ENCODE peak calls at places on chromosomes 11 and 22, in five cellular contexts. One of them, this sample, is unnamed.

GRCh38 chr11:59753650-59754493 is 1.3 kb upstream of the STX3 start:
- DNase-seq in lower lobe of right lung: peak
- DNase-seq in left ventricle myocardium inferior: peak
- DNase-seq in pancreas: peak
- DNase-seq in adrenal gland: peak
- DNase-seq in this sample: peak

GRCh38 chr11:65814960-65815565 is 18.7 kb upstream of the SNX32 start:
- DNase-seq in pancreas: no peak
- DNase-seq in adrenal gland: no peak
- DNase-seq in lower lobe of right lung: peak
- DNase-seq in left ventricle myocardium inferior: no peak
- DNase-seq in this sample: no peak

GRCh38 chr22:29827091-29827490 is 11.0 kb downstream of the ASCC2 start:
- DNase-seq in adrenal gland: no peak
- DNase-seq in lower lobe of right lung: no peak
- DNase-seq in left ventricle myocardium inferior: no peak
- DNase-seq in pancreas: no peak
- DNase-seq in this sample: no peak

GRCh38 chr11:96486890-96487633 is 97.2 kb downstream of the JRKL start:
- DNase-seq in adrenal gland: peak
- DNase-seq in pancreas: no peak
- DNase-seq in lower lobe of right lung: no peak
- DNase-seq in left ventricle myocardium inferior: no peak
- DNase-seq in this sample: no peak

GRCh38 chr22:41332217-41332616 is 30.9 kb downstream of the ZC3H7B start:
- DNase-seq in pancreas: no peak
- DNase-seq in left ventricle myocardium inferior: no peak
- DNase-seq in lower lobe of right lung: no peak
- DNase-seq in adrenal gland: no peak
- DNase-seq in this sample: no peak

GRCh38 chr22:47401976-47402770 is 639.7 kb downstream of the TBC1D22A start:
- DNase-seq in left ventricle myocardium inferior: no peak
- DNase-seq in adrenal gland: no peak
- DNase-seq in lower lobe of right lung: no peak
- DNase-seq in pancreas: no peak
- DNase-seq in this sample: no peak

GRCh38 chr11:77115181-77115611 is 12.6 kb downstream of the OMP start:
- DNase-seq in pancreas: peak
- DNase-seq in adrenal gland: no peak
- DNase-seq in lower lobe of right lung: no peak
- DNase-seq in left ventricle myocardium inferior: no peak
- DNase-seq in this sample: no peak

GRCh38 chr11:60950024-60950423 is 2.0 kb downstream of the SLC15A3 start:
- DNase-seq in pancreas: no peak
- DNase-seq in lower lobe of right lung: no peak
- DNase-seq in left ventricle myocardium inferior: no peak
- DNase-seq in adrenal gland: no peak
- DNase-seq in this sample: no peak

GRCh38 chr11:60987577-60988277 is 16.2 kb downstream of the CD6 start:
- DNase-seq in left ventricle myocardium inferior: no peak
- DNase-seq in pancreas: no peak
- DNase-seq in adrenal gland: no peak
- DNase-seq in lower lobe of right lung: no peak
- DNase-seq in this sample: no peak

GRCh38 chr22:23282986-23283385 is 102.7 kb downstream of the BCR start:
- DNase-seq in left ventricle myocardium inferior: no peak
- DNase-seq in adrenal gland: no peak
- DNase-seq in lower lobe of right lung: no peak
- DNase-seq in pancreas: no peak
- DNase-seq in this sample: no peak

GRCh38 chr11:117717485-117718314 is 79.3 kb downstream of the DSCAML1 start:
- DNase-seq in lower lobe of right lung: peak
- DNase-seq in pancreas: peak
- DNase-seq in adrenal gland: no peak
- DNase-seq in left ventricle myocardium inferior: peak
- DNase-seq in this sample: peak

DNA sequence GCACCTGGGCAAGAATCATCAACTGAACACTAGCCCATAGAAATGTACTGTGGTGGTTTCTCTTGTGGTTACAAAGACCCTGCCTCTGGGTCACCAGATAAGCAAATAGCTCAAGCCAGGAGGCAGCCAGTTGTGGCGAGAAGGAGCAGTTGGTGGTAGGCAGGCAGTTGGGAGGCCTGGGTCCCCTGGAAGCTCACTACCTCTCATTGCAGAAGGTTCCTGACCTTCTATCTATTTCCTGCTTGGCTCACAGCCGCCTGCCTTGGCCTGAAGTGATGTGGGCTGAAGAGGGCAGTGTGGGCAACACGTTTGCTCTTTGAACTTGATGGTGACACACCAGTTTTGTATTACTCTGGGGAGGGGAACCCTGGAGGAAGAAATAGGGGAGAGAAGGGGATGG is 34.7 kb downstream of the NECTIN1 start:
- DNase-seq in pancreas: peak
- DNase-seq in adrenal gland: no peak
- DNase-seq in lower lobe of right lung: no peak
- DNase-seq in left ventricle myocardium inferior: no peak
- DNase-seq in this sample: no peak
- TF ChIP-seq CTCF in pancreas: no peak
- TF ChIP-seq CTCF in adrenal gland: no peak
- TF ChIP-seq CTCF in lower lobe of right lung: no peak
- TF ChIP-seq CTCF in left ventricle myocardium inferior: no peak
- TF ChIP-seq CTCF in this sample: no peak

GRCh38 chr22:45413368-45414211 is at the start of the genes RIBC2 and SMC1B:
- DNase-seq in left ventricle myocardium inferior: peak
- DNase-seq in adrenal gland: peak
- DNase-seq in pancreas: peak
- DNase-seq in lower lobe of right lung: peak
- DNase-seq in this sample: peak
- H3K27ac ChIP-seq in left ventricle myocardium inferior: peak
- H3K27ac ChIP-seq in adrenal gland: no peak
- H3K27ac ChIP-seq in pancreas: peak
- H3K27ac ChIP-seq in lower lobe of right lung: peak
- H3K27ac ChIP-seq in this sample: no peak

GRCh38 chr11:2144549-2145220 is 5.5 kb upstream of the IGF2 start:
- DNase-seq in adrenal gland: no peak
- DNase-seq in left ventricle myocardium inferior: no peak
- DNase-seq in pancreas: peak
- DNase-seq in lower lobe of right lung: no peak
- DNase-seq in this sample: no peak
- H3K4me3 ChIP-seq in adrenal gland: no peak
- H3K4me3 ChIP-seq in left ventricle myocardium inferior: peak
- H3K4me3 ChIP-seq in pancreas: no peak
- H3K4me3 ChIP-seq in lower lobe of right lung: no peak
- H3K4me3 ChIP-seq in this sample: no peak

GRCh38 chr11:41613321-41613720 is 153.9 kb upstream of the LRRC4C start:
- DNase-seq in left ventricle myocardium inferior: no peak
- DNase-seq in pancreas: no peak
- DNase-seq in adrenal gland: no peak
- DNase-seq in lower lobe of right lung: no peak
- DNase-seq in this sample: no peak

DNA sequence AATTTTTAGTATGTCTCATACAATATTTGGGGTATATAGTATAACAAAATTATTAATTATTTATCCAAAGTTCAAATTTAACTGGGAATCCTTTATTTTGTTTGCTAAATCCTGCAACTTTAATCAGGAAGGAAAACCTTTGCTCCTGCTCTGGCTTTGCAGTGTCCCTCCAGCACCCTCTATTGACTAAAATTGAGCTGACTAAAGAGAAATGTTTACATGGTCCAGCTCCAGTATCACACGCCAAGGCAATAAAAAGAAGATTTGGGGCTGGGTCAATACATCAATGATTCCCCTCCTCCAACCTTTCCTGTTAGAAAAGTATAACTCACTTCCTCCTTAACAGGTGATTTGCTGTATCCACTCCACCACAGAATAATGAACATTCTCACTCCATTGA is 153.0 kb upstream of the LRRC4C start:
- DNase-seq in adrenal gland: no peak
- DNase-seq in lower lobe of right lung: no peak
- DNase-seq in pancreas: no peak
- DNase-seq in left ventricle myocardium inferior: no peak
- DNase-seq in this sample: no peak
- TF ChIP-seq CTCF in adrenal gland: no peak
- TF ChIP-seq CTCF in lower lobe of right lung: no peak
- TF ChIP-seq CTCF in pancreas: no peak
- TF ChIP-seq CTCF in left ventricle myocardium inferior: no peak
- TF ChIP-seq CTCF in this sample: peak

GRCh38 chr11:16561150-16561549 is 177.3 kb upstream of the C11orf58 start:
- DNase-seq in pancreas: no peak
- DNase-seq in left ventricle myocardium inferior: no peak
- DNase-seq in adrenal gland: no peak
- DNase-seq in lower lobe of right lung: no peak
- DNase-seq in this sample: no peak
- H3K27ac ChIP-seq in pancreas: no peak
- H3K27ac ChIP-seq in left ventricle myocardium inferior: no peak
- H3K27ac ChIP-seq in adrenal gland: no peak
- H3K27ac ChIP-seq in lower lobe of right lung: no peak
- H3K27ac ChIP-seq in this sample: no peak

GRCh38 chr11:67271212-67271547 is 4.9 kb downstream of the GRK2 start:
- DNase-seq in left ventricle myocardium inferior: no peak
- DNase-seq in adrenal gland: no peak
- DNase-seq in pancreas: no peak
- DNase-seq in lower lobe of right lung: no peak
- DNase-seq in this sample: no peak
- H3K4me3 ChIP-seq in left ventricle myocardium inferior: peak
- H3K4me3 ChIP-seq in adrenal gland: no peak
- H3K4me3 ChIP-seq in pancreas: no peak
- H3K4me3 ChIP-seq in lower lobe of right lung: peak
- H3K4me3 ChIP-seq in this sample: peak

GRCh38 chr22:49348631-49349030 is 479.0 kb downstream of the BRD1 start:
- DNase-seq in adrenal gland: no peak
- DNase-seq in pancreas: no peak
- DNase-seq in left ventricle myocardium inferior: no peak
- DNase-seq in lower lobe of right lung: peak
- DNase-seq in this sample: no peak

GRCh38 chr22:49349841-49350381 is 477.8 kb downstream of the BRD1 start:
- DNase-seq in adrenal gland: no peak
- DNase-seq in pancreas: no peak
- DNase-seq in lower lobe of right lung: peak
- DNase-seq in left ventricle myocardium inferior: no peak
- DNase-seq in this sample: peak

GRCh38 chr22:49351761-49352221 is 475.9 kb downstream of the BRD1 start:
- DNase-seq in lower lobe of right lung: peak
- DNase-seq in pancreas: no peak
- DNase-seq in adrenal gland: no peak
- DNase-seq in left ventricle myocardium inferior: no peak
- DNase-seq in this sample: no peak

GRCh38 chr22:49349181-49349835 is 478.4 kb downstream of the BRD1 start:
- DNase-seq in left ventricle myocardium inferior: no peak
- DNase-seq in lower lobe of right lung: peak
- DNase-seq in pancreas: no peak
- DNase-seq in adrenal gland: no peak
- DNase-seq in this sample: no peak

GRCh38 chr22:49350441-49351121 is 477.1 kb downstream of the BRD1 start:
- DNase-seq in pancreas: no peak
- DNase-seq in left ventricle myocardium inferior: no peak
- DNase-seq in lower lobe of right lung: peak
- DNase-seq in adrenal gland: no peak
- DNase-seq in this sample: no peak
- TF ChIP-seq CTCF in pancreas: no peak
- TF ChIP-seq CTCF in left ventricle myocardium inferior: no peak
- TF ChIP-seq CTCF in lower lobe of right lung: no peak
- TF ChIP-seq CTCF in adrenal gland: no peak
- TF ChIP-seq CTCF in this sample: no peak